ENCODE peak calls at places on chromosome 14, in seven cellular contexts. V, R, X, B, E, D and N are unnamed samples.

GRCh38 chr14:74843653-74844052 is 32.3 kb downstream of the PROX2 start:
- DNase-seq in V (no peak), R (no peak), X (no peak), B (peak; percentile 74), E (no peak), D (no peak), N (no peak)

GRCh38 chr14:22602853-22603252 is 4.8 kb downstream of the ABHD4 start:
- DNase-seq in V (no peak), R (no peak), X (peak; percentile 42), B (peak; percentile 57), E (no peak), D (no peak), N (no peak)

GRCh38 chr14:96100171-96101064 is 61.3 kb downstream of the C14orf132 start:
- DNase-seq in V (peak; percentile 56), R (peak; percentile 82), X (peak; percentile 69), B (peak; percentile 86), E (peak; percentile 90), D (peak; percentile 83), N (peak; percentile 78)

GRCh38 chr14:50773632-50774541 is 57.1 kb downstream of the NIN start:
- DNase-seq in V (no peak), R (peak; percentile 19), X (no peak), B (peak; percentile 65), E (peak; percentile 71), D (no peak), N (peak; percentile 76)

GRCh38 chr14:22761734-22762133 is 4.8 kb upstream of the OXA1L start:
- DNase-seq in V (no peak), R (no peak), X (no peak), B (no peak), E (no peak), D (no peak), N (no peak)

GRCh38 chr14:85991156-85991555 is 461.2 kb downstream of the FLRT2 start:
- DNase-seq in V (no peak), R (no peak), X (no peak), B (peak; percentile 3), E (no peak), D (no peak), N (no peak)

GRCh38 chr14:57492859-57493258 is 798 bp downstream of the CCDC198 start:
- DNase-seq in V (no peak), R (no peak), X (peak; percentile 20), B (peak; percentile 50), E (no peak), D (no peak), N (peak; percentile 25)

GRCh38 chr14:103091041-103091882 is 3.3 kb upstream of the EXOC3L4 start:
- DNase-seq in V (peak; percentile 57), R (peak; percentile 65), X (peak; percentile 68), B (peak; percentile 62), E (no peak), D (no peak), N (no peak)

GRCh38 chr14:55446833-55447232 is 6.4 kb upstream of the TBPL2 start:
- DNase-seq in V (no peak), R (no peak), X (peak; percentile 64), B (peak; percentile 93), E (peak; percentile 27), D (no peak), N (no peak)

GRCh38 chr14:22460461-22461195 is 128.4 kb downstream of the DAD1 start:
- DNase-seq in V (no peak), R (no peak), X (no peak), B (no peak), E (no peak), D (no peak), N (no peak)

GRCh38 chr14:52315355-52315718 is 1.2 kb downstream of the PTGER2 start:
- DNase-seq in V (no peak), R (no peak), X (no peak), B (peak; percentile 42), E (no peak), D (no peak), N (no peak)

GRCh38 chr14:88983755-88984154 is 159.3 kb downstream of the TTC8 start:
- DNase-seq in V (no peak), R (peak; percentile 6), X (peak; percentile 67), B (peak; percentile 97), E (no peak), D (no peak), N (no peak)

GRCh38 chr14:47277703-47278102 is 397.7 kb downstream of the MDGA2 start:
- DNase-seq in V (no peak), R (no peak), X (no peak), B (no peak), E (peak; percentile 6), D (no peak), N (no peak)

GRCh38 chr14:69625299-69626131 is 14.1 kb downstream of the SUSD6 start:
- DNase-seq in V (peak; percentile 48), R (no peak), X (no peak), B (no peak), E (no peak), D (no peak), N (no peak)